ENCODE peak calls at places on chromosomes 13 and 19, in eight cellular contexts. One of them, this sample, is unnamed.

GRCh38 chr13:106344318-106344717 is 191.1 kb downstream of the EFNB2 start:
- DNase-seq in effector memory CD4-positive, alpha-beta T cell: no peak
- DNase-seq in Peyer's patch: no peak
- DNase-seq in ovary: no peak
- DNase-seq in heart right ventricle: no peak
- DNase-seq in stomach: no peak
- DNase-seq in neural progenitor cell: no peak
- DNase-seq in heart left ventricle: no peak
- DNase-seq in this sample: no peak

GRCh38 chr13:62278271-62278670 is 862.6 kb upstream of the PCDH20 start:
- DNase-seq in effector memory CD4-positive, alpha-beta T cell: no peak
- DNase-seq in ovary: no peak
- DNase-seq in heart left ventricle: no peak
- DNase-seq in heart right ventricle: no peak
- DNase-seq in neural progenitor cell: no peak
- DNase-seq in stomach: no peak
- DNase-seq in Peyer's patch: no peak
- DNase-seq in this sample: no peak

GRCh38 chr19:1396019-1396767 is 5.1 kb downstream of the GAMT start:
- DNase-seq in heart right ventricle: no peak
- DNase-seq in ovary: no peak
- DNase-seq in effector memory CD4-positive, alpha-beta T cell: no peak
- DNase-seq in stomach: no peak
- DNase-seq in Peyer's patch: no peak
- DNase-seq in heart left ventricle: no peak
- DNase-seq in neural progenitor cell: no peak
- DNase-seq in this sample: peak; percentile 84

GRCh38 chr19:14505488-14506239 is 9.7 kb upstream of the GIPC1 start:
- DNase-seq in effector memory CD4-positive, alpha-beta T cell: peak; percentile 47
- DNase-seq in neural progenitor cell: peak; percentile 70
- DNase-seq in heart left ventricle: no peak
- DNase-seq in stomach: peak; percentile 69
- DNase-seq in Peyer's patch: peak; percentile 75
- DNase-seq in heart right ventricle: no peak
- DNase-seq in ovary: no peak
- DNase-seq in this sample: peak; percentile 58

GRCh38 chr13:112062047-112062618 is 4.8 kb upstream of the SOX1 start:
- DNase-seq in Peyer's patch: no peak
- DNase-seq in neural progenitor cell: peak; percentile 57
- DNase-seq in heart right ventricle: no peak
- DNase-seq in effector memory CD4-positive, alpha-beta T cell: no peak
- DNase-seq in heart left ventricle: no peak
- DNase-seq in stomach: no peak
- DNase-seq in ovary: no peak
- DNase-seq in this sample: no peak

GRCh38 chr19:9735986-9736385 is 32.6 kb downstream of the ZNF846 start:
- DNase-seq in heart left ventricle: no peak
- DNase-seq in heart right ventricle: no peak
- DNase-seq in ovary: no peak
- DNase-seq in neural progenitor cell: no peak
- DNase-seq in stomach: no peak
- DNase-seq in Peyer's patch: no peak
- DNase-seq in effector memory CD4-positive, alpha-beta T cell: no peak
- DNase-seq in this sample: no peak

GRCh38 chr13:49972709-49973108 is 24.1 kb upstream of the TRIM13 start:
- DNase-seq in stomach: peak; percentile 31
- DNase-seq in heart right ventricle: no peak
- DNase-seq in ovary: no peak
- DNase-seq in neural progenitor cell: no peak
- DNase-seq in heart left ventricle: no peak
- DNase-seq in effector memory CD4-positive, alpha-beta T cell: no peak
- DNase-seq in Peyer's patch: no peak
- DNase-seq in this sample: no peak

GRCh38 chr19:47445937-47446402 is 25.7 kb downstream of the SLC8A2 start:
- DNase-seq in neural progenitor cell: peak; percentile 58
- DNase-seq in heart right ventricle: no peak
- DNase-seq in ovary: peak; percentile 68
- DNase-seq in heart left ventricle: no peak
- DNase-seq in effector memory CD4-positive, alpha-beta T cell: peak; percentile 40
- DNase-seq in stomach: peak; percentile 43
- DNase-seq in Peyer's patch: no peak
- DNase-seq in this sample: peak; percentile 54

GRCh38 chr19:1825909-1826556 is 14.0 kb upstream of the ATP8B3 start:
- DNase-seq in heart right ventricle: peak; percentile 73
- DNase-seq in effector memory CD4-positive, alpha-beta T cell: peak; percentile 60
- DNase-seq in stomach: peak; percentile 81
- DNase-seq in neural progenitor cell: peak; percentile 89
- DNase-seq in Peyer's patch: peak; percentile 86
- DNase-seq in heart left ventricle: peak; percentile 77
- DNase-seq in ovary: peak; percentile 92
- DNase-seq in this sample: peak; percentile 78

GRCh38 chr13:98957731-98958442 is 20.0 kb downstream of the DOCK9 start:
- DNase-seq in effector memory CD4-positive, alpha-beta T cell: no peak
- DNase-seq in stomach: no peak
- DNase-seq in heart left ventricle: no peak
- DNase-seq in ovary: no peak
- DNase-seq in neural progenitor cell: no peak
- DNase-seq in heart right ventricle: no peak
- DNase-seq in Peyer's patch: no peak
- DNase-seq in this sample: no peak

GRCh38 chr13:69418319-69418718 is 689.3 kb upstream of the ATXN8OS start:
- DNase-seq in ovary: no peak
- DNase-seq in neural progenitor cell: no peak
- DNase-seq in heart right ventricle: no peak
- DNase-seq in effector memory CD4-positive, alpha-beta T cell: no peak
- DNase-seq in Peyer's patch: no peak
- DNase-seq in heart left ventricle: no peak
- DNase-seq in stomach: no peak
- DNase-seq in this sample: no peak

GRCh38 chr19:18865973-18866799 is 29.8 kb downstream of the CERS1 start:
- DNase-seq in neural progenitor cell: peak; percentile 85
- DNase-seq in effector memory CD4-positive, alpha-beta T cell: peak; percentile 27
- DNase-seq in heart right ventricle: peak; percentile 59
- DNase-seq in Peyer's patch: peak; percentile 77
- DNase-seq in ovary: peak; percentile 78
- DNase-seq in heart left ventricle: peak; percentile 69
- DNase-seq in stomach: peak; percentile 67
- DNase-seq in this sample: peak; percentile 49

GRCh38 chr13:30829145-30829544 is 76.9 kb upstream of the MEDAG start:
- DNase-seq in heart left ventricle: no peak
- DNase-seq in effector memory CD4-positive, alpha-beta T cell: no peak
- DNase-seq in stomach: no peak
- DNase-seq in neural progenitor cell: no peak
- DNase-seq in Peyer's patch: no peak
- DNase-seq in heart right ventricle: no peak
- DNase-seq in ovary: no peak
- DNase-seq in this sample: no peak

GRCh38 chr13:74132152-74132767 is 1.9 kb downstream of the KLF12 start:
- DNase-seq in ovary: no peak
- DNase-seq in heart left ventricle: no peak
- DNase-seq in effector memory CD4-positive, alpha-beta T cell: peak; percentile 9
- DNase-seq in heart right ventricle: no peak
- DNase-seq in Peyer's patch: no peak
- DNase-seq in stomach: no peak
- DNase-seq in neural progenitor cell: peak; percentile 3
- DNase-seq in this sample: no peak

GRCh38 chr19:43078311-43078710 is 4.2 kb downstream of the PSG2 start:
- DNase-seq in heart right ventricle: no peak
- DNase-seq in effector memory CD4-positive, alpha-beta T cell: no peak
- DNase-seq in heart left ventricle: no peak
- DNase-seq in ovary: no peak
- DNase-seq in stomach: no peak
- DNase-seq in neural progenitor cell: no peak
- DNase-seq in Peyer's patch: no peak
- DNase-seq in this sample: no peak

GRCh38 chr13:104592545-104593250 is 1526.5 kb upstream of the SLC10A2 start:
- DNase-seq in heart left ventricle: no peak
- DNase-seq in Peyer's patch: no peak
- DNase-seq in stomach: no peak
- DNase-seq in effector memory CD4-positive, alpha-beta T cell: no peak
- DNase-seq in heart right ventricle: no peak
- DNase-seq in ovary: no peak
- DNase-seq in neural progenitor cell: no peak
- DNase-seq in this sample: no peak

GRCh38 chr13:107252428-107252827 is 684.5 kb upstream of the ARGLU1 start:
- DNase-seq in ovary: no peak
- DNase-seq in effector memory CD4-positive, alpha-beta T cell: no peak
- DNase-seq in stomach: no peak
- DNase-seq in heart left ventricle: no peak
- DNase-seq in Peyer's patch: no peak
- DNase-seq in neural progenitor cell: no peak
- DNase-seq in heart right ventricle: no peak
- DNase-seq in this sample: no peak

GRCh38 chr13:62246581-62246980 is 830.9 kb upstream of the PCDH20 start:
- DNase-seq in effector memory CD4-positive, alpha-beta T cell: no peak
- DNase-seq in heart left ventricle: no peak
- DNase-seq in neural progenitor cell: no peak
- DNase-seq in heart right ventricle: no peak
- DNase-seq in stomach: no peak
- DNase-seq in ovary: no peak
- DNase-seq in Peyer's patch: no peak
- DNase-seq in this sample: no peak

GRCh38 chr13:46178821-46179220 is 3.2 kb downstream of the LCP1 start:
- DNase-seq in stomach: no peak
- DNase-seq in neural progenitor cell: no peak
- DNase-seq in Peyer's patch: no peak
- DNase-seq in heart right ventricle: no peak
- DNase-seq in effector memory CD4-positive, alpha-beta T cell: no peak
- DNase-seq in ovary: no peak
- DNase-seq in heart left ventricle: no peak
- DNase-seq in this sample: no peak
- H3K4me1 ChIP-seq in stomach: no peaks in the 10 kb centered on the region
- H3K4me1 ChIP-seq in neural progenitor cell: no peaks in the 10 kb centered on the region
- H3K4me1 ChIP-seq in Peyer's patch: peaks cover 22% of the 10 kb centered on the region
- H3K4me1 ChIP-seq in heart right ventricle: no peaks in the 10 kb centered on the region
- H3K4me1 ChIP-seq in effector memory CD4-positive, alpha-beta T cell: peaks cover 43% of the 10 kb centered on the region
- H3K4me1 ChIP-seq in ovary: no peaks in the 10 kb centered on the region
- H3K4me1 ChIP-seq in heart left ventricle: no peaks in the 10 kb centered on the region
- H3K4me1 ChIP-seq in this sample: no peaks in the 10 kb centered on the region

DNA sequence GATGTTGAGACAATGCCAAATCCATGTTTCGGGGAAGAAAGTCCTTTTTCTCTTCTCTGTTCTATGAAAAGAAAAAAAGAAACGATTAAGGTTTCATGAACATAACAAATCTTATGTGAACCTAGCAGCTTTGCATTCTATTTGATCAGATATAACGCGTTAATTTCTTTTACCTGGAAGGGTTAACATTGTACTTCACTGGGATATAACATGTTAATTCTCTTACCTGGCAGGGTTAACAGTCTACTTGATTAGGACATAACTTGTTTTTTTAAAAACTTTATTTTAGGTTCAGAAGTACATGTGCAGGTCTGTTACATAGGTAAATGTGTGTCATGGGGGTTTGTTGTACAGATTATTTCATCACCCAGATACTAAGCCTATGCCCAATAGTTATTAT is 68.8 kb downstream of the CPAMD8 start:
- DNase-seq in ovary: no peak
- DNase-seq in effector memory CD4-positive, alpha-beta T cell: no peak
- DNase-seq in neural progenitor cell: no peak
- DNase-seq in heart left ventricle: no peak
- DNase-seq in stomach: no peak
- DNase-seq in heart right ventricle: no peak
- DNase-seq in Peyer's patch: no peak
- DNase-seq in this sample: no peak
- H3K27ac ChIP-seq in ovary: no peak overlapping the region
- H3K27ac ChIP-seq in effector memory CD4-positive, alpha-beta T cell: no peak overlapping the region
- H3K27ac ChIP-seq in neural progenitor cell: no peak overlapping the region
- H3K27ac ChIP-seq in heart left ventricle: no peak overlapping the region
- H3K27ac ChIP-seq in stomach: no peak overlapping the region
- H3K27ac ChIP-seq in heart right ventricle: peak overlapping the region; percentile 11
- H3K27ac ChIP-seq in Peyer's patch: no peak overlapping the region
- H3K27ac ChIP-seq in this sample: no peak overlapping the region

DNA sequence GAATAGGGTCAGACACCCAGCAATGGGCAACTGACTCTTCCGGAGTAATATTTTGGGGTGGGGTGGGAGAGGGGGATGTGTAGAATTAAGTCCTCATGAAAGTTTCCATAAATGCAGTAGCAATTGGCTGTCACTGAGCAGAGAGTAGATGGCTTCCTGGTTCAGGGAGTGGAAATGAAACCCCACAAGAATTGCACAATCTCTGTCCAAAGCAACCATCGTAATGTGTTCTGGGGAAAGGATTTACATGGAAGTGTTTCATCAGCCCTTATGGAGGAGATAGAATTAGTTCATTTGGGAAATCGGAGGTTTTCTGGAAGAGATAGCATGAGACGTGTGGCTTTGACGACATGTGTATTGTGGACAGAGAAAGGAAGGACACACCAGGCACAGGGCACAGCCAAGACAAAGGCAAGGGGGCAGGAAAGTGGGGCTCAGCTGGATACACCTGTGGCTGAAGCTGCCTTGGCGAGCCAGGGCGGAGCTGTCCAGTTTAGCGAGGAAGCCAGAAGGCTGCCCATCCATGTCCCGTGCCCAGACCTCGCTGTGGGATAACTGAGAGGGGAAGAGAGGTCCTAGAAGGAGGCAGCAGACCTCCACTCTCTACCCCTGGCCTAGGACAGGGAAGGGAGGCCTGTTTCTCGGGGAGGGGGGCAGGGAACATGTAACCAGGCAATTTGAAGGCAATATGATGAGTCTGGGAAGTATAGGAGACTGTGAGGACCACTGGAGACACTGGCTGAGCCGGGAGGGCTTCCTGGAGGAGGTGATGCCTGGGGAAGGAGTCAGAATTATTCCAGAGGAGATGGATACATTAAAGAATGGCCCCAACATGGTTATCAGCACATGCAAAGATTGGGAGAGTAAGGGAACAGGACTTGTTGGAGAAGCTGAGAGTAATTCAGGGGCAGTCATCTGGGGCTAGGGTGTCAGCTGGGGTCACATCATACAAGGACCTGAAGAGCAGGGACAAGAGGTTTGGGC is 2.6 kb upstream of the CLEC4G start:
- DNase-seq in ovary: peak; percentile 16
- DNase-seq in Peyer's patch: no peak
- DNase-seq in effector memory CD4-positive, alpha-beta T cell: no peak
- DNase-seq in neural progenitor cell: no peak
- DNase-seq in heart left ventricle: no peak
- DNase-seq in heart right ventricle: no peak
- DNase-seq in stomach: no peak
- DNase-seq in this sample: no peak
- H3K4me1 ChIP-seq in ovary: no peaks in the 10 kb centered on the region
- H3K4me1 ChIP-seq in Peyer's patch: no peaks in the 10 kb centered on the region
- H3K4me1 ChIP-seq in effector memory CD4-positive, alpha-beta T cell: peaks cover 10% of the 10 kb centered on the region
- H3K4me1 ChIP-seq in neural progenitor cell: no peaks in the 10 kb centered on the region
- H3K4me1 ChIP-seq in heart left ventricle: no peaks in the 10 kb centered on the region
- H3K4me1 ChIP-seq in heart right ventricle: no peaks in the 10 kb centered on the region
- H3K4me1 ChIP-seq in stomach: no peaks in the 10 kb centered on the region
- H3K4me1 ChIP-seq in this sample: no peaks in the 10 kb centered on the region

DNA sequence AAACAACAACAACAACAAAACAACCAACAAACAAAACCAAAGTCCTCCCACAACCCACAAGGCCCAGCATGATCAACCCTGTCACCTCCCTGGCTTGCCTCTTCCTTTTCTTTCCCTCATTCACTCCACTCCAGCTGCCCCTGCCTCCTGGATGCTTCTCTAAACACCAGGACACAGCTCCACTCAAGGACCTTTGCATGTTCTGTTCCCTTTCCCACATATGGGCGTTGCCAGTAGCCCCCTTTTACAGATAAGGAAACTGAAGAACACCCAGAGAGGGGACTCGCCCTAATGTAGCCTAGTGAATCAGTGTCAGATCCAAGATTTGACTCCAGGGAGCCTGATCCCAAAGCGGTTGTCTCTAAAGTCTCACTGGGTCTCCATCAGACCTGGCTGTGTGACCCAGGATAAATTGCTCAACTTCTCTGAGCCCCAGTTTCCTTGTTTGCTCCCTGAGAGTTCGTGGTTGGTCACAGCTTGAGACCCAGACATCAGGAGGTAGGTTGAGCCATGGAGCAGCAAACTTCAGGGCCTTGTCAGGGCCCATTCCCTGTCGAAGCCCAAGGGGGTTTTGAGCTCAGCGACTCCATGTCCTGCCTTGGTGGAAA is 3.0 kb upstream of the DOCK6 start:
- DNase-seq in heart left ventricle: no peak
- DNase-seq in Peyer's patch: no peak
- DNase-seq in ovary: no peak
- DNase-seq in neural progenitor cell: no peak
- DNase-seq in stomach: no peak
- DNase-seq in heart right ventricle: no peak
- DNase-seq in effector memory CD4-positive, alpha-beta T cell: no peak
- DNase-seq in this sample: no peak
- H3K27ac ChIP-seq in heart left ventricle: peak overlapping the region; percentile 72
- H3K27ac ChIP-seq in Peyer's patch: peak overlapping the region; percentile 93
- H3K27ac ChIP-seq in ovary: no peak overlapping the region
- H3K27ac ChIP-seq in neural progenitor cell: no peak overlapping the region
- H3K27ac ChIP-seq in stomach: peak overlapping the region; percentile 90
- H3K27ac ChIP-seq in heart right ventricle: peak overlapping the region; percentile 99
- H3K27ac ChIP-seq in effector memory CD4-positive, alpha-beta T cell: no peak overlapping the region
- H3K27ac ChIP-seq in this sample: no peak overlapping the region